ENCODE peak calls at places on chromosomes 11 and 22, in five cellular contexts. W, O, A, Y and N are unnamed samples.

GRCh38 chr11:34169664-34170063 is 64.2 kb downstream of the NAT10 start:
- DNase-seq in A (peak; percentile 67), Y (no peak), W (no peak), O (no peak), N (no peak)

GRCh38 chr11:112770017-112770416 is 191.2 kb upstream of the NCAM1 start:
- DNase-seq in A (no peak), Y (no peak), W (no peak), O (no peak), N (no peak)

GRCh38 chr22:37604875-37605274 is 3.8 kb upstream of the GGA1 start:
- DNase-seq in O (no peak), Y (no peak), A (no peak), W (no peak), N (no peak)

GRCh38 chr22:44735518-44736428 is 16.6 kb upstream of the ARHGAP8 start:
- DNase-seq in O (peak; percentile 41), Y (peak; percentile 92), A (peak; percentile 92), W (peak; percentile 88), N (peak; percentile 63)

GRCh38 chr11:62542750-62543567 is 3.6 kb downstream of the AHNAK start:
- DNase-seq in O (peak; percentile 70), A (peak; percentile 88), W (peak; percentile 74), Y (peak; percentile 83), N (peak; percentile 89)

GRCh38 chr11:100890779-100891178 is 203.7 kb downstream of the ARHGAP42 start:
- DNase-seq in O (peak; percentile 98), A (no peak), W (no peak), Y (no peak), N (no peak)

GRCh38 chr11:74311352-74311926 is at the start of gene P4HA3:
- DNase-seq in Y (peak; percentile 80), O (peak; percentile 28), A (peak; percentile 75), W (peak; percentile 34), N (peak; percentile 75)

GRCh38 chr22:41998361-41999261 is at the start of gene WBP2NL:
- DNase-seq in W (peak; percentile 83), O (peak; percentile 51), A (no peak), Y (peak; percentile 97), N (peak; percentile 90)

GRCh38 chr11:13448876-13449275 is 14.1 kb downstream of the BTBD10 start:
- DNase-seq in Y (no peak), O (peak; percentile 41), A (no peak), W (no peak), N (no peak)

GRCh38 chr11:47443028-47443700 is 5.8 kb downstream of the RAPSN start:
- DNase-seq in W (no peak), A (no peak), Y (no peak), O (no peak), N (no peak)

GRCh38 chr11:36569095-36569494 is 1.3 kb downstream of the RAG1 start:
- DNase-seq in Y (no peak), O (no peak), W (no peak), A (no peak), N (no peak)

GRCh38 chr11:66880484-66881211 is 23.8 kb downstream of the LRFN4 start:
- DNase-seq in A (peak; percentile 26), Y (no peak), O (peak; percentile 22), W (no peak), N (no peak)

GRCh38 chr22:17314472-17314871 is 54.8 kb upstream of the CECR2 start:
- DNase-seq in W (no peak), O (no peak), Y (no peak), A (no peak), N (no peak)

GRCh38 chr11:130904380-130904779 is 11.9 kb downstream of the SNX19 start:
- DNase-seq in A (no peak), Y (no peak), O (no peak), W (no peak), N (no peak)

GRCh38 chr11:113681711-113682410 is 24.2 kb downstream of the TMPRSS5 start:
- DNase-seq in Y (no peak), W (no peak), A (no peak), O (no peak), N (no peak)

GRCh38 chr11:17991799-17992433 is 20.9 kb downstream of the SERGEF start:
- DNase-seq in W (no peak), Y (peak; percentile 59), O (peak; percentile 70), A (peak; percentile 48), N (no peak)

GRCh38 chr11:121757480-121758125 is 304.8 kb upstream of the SORL1-AS1 start:
- DNase-seq in W (no peak), Y (no peak), O (no peak), A (no peak), N (no peak)

GRCh38 chr22:45612940-45613339 is 58.7 kb upstream of the ATXN10 start:
- DNase-seq in Y (no peak), A (peak; percentile 69), W (no peak), O (no peak), N (no peak)

GRCh38 chr11:110126936-110127335 is 33.7 kb downstream of the ZC3H12C start:
- DNase-seq in A (no peak), Y (no peak), W (no peak), O (no peak), N (no peak)

GRCh38 chr11:70769521-70769920 is 371.2 kb downstream of the CTTN start:
- DNase-seq in A (no peak), O (no peak), Y (no peak), W (no peak), N (no peak)

GRCh38 chr11:70768346-70769095 is 370.2 kb downstream of the CTTN start:
- DNase-seq in W (no peak), A (no peak), Y (no peak), O (no peak), N (no peak)

GRCh38 chr11:70769106-70769505 is 370.8 kb downstream of the CTTN start:
- DNase-seq in Y (no peak), W (no peak), O (no peak), A (no peak), N (no peak)

GRCh38 chr11:70772950-70773349 is 374.6 kb downstream of the CTTN start:
- DNase-seq in Y (no peak), O (no peak), W (no peak), A (no peak), N (no peak)

DNA sequence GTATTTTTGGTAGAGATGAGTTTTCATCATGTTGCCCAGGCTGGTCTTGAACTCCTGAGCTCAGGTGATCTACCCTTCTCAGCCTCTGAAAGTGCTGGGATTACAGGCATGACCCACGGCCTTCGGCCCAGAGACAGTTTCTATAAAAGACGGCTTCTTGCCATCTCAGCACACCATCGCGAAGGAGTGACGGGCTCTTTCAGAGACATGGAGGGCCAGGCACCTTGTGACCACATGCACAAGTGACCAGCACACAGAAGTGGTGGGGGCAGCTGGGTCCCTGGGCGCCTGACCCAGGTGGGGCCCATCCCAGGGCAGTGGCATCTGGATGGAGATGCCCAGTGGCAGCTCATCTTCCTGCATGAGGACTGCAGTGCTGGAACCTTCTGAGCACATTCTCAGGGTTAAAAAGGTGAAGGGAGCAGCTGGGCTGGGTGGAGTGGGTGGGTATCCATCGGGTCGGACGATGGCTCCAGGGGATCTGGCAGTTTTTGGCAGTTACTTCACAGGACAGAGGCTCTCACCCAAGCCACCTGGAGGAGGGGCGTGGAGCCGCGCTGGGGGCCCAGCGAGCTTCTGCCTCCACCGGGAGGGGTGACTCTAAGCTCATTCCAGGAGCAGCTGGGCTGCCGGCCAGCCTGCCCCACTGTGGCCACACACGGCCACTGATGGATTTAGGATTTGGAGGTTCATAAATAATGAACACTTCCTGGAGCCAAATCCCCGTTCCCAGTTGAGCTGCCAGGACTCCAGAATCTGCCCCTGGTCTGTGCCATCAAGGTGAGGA is 373.0 kb downstream of the CTTN start:
- DNase-seq in Y (no peak), A (no peak), O (no peak), W (no peak), N (no peak)
- TF ChIP-seq CTCF in Y (no peak), A (no peak), O (no peak), W (no peak), N (no peak)

GRCh38 chr22:48340191-48340590 is 1487.5 kb downstream of the BRD1 start:
- DNase-seq in Y (no peak), W (no peak), O (no peak), A (no peak), N (no peak)

GRCh38 chr22:48336339-48337060 is 1491.2 kb downstream of the BRD1 start:
- DNase-seq in W (no peak), O (no peak), Y (no peak), A (no peak), N (no peak)

GRCh38 chr22:48337957-48338792 is 1489.5 kb downstream of the BRD1 start:
- DNase-seq in W (no peak), Y (no peak), A (no peak), O (no peak), N (no peak)

GRCh38 chr22:48340727-48341709 is 1486.7 kb downstream of the BRD1 start:
- DNase-seq in W (no peak), Y (no peak), A (no peak), O (no peak), N (no peak)

GRCh38 chr22:48338793-48339705 is 1488.6 kb downstream of the BRD1 start:
- DNase-seq in A (no peak), O (no peak), W (no peak), Y (no peak), N (no peak)
- TF ChIP-seq CTCF in A (no peak), O (no peak), W (no peak), Y (no peak), N (no peak)

DNA sequence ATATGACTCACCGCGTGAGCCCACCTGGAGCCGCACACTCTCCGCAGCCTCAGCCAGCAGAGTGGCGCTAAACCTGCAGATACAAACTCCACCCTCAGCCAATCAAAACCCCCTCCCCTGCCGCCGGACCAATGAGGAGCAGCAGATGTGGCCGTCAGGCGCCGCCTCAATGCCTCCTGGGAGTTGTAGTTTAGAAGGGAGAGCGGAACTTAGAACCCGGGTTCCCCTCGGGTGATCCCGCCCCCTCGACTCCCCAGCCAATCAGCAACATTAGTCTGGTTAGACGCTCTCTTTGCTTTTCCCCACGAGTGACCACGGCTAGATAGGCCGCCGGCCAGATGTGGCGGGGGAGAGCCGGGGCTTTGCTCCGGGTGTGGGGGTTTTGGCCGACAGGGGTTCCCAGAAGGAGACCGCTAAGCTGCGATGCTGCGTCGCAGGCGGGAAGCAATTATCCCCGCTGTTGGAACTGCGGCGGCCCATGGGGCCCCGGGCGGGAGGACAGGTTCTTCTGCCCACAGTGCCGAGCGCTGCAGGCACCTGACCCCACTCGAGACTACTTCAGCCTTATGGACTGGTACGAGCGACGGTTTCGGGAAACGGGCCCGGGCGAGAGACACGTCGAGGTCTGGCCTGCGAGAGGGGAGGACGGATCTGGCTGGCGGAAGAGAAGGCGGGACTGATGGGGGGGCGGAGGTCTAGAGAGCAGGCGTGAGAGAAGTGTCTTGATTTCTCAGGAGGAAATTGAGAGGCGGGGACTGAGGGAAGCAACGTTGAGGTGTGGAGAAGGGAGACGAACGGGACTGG is at the start of the genes CHEK2 and HSCB:
- DNase-seq in W (peak; percentile 85), Y (peak; percentile 93), A (peak; percentile 96), O (peak; percentile 99), N (peak; percentile 97)
- TF ChIP-seq CTCF in W (no peak), Y (no peak), A (no peak), O (no peak), N (no peak)

DNA sequence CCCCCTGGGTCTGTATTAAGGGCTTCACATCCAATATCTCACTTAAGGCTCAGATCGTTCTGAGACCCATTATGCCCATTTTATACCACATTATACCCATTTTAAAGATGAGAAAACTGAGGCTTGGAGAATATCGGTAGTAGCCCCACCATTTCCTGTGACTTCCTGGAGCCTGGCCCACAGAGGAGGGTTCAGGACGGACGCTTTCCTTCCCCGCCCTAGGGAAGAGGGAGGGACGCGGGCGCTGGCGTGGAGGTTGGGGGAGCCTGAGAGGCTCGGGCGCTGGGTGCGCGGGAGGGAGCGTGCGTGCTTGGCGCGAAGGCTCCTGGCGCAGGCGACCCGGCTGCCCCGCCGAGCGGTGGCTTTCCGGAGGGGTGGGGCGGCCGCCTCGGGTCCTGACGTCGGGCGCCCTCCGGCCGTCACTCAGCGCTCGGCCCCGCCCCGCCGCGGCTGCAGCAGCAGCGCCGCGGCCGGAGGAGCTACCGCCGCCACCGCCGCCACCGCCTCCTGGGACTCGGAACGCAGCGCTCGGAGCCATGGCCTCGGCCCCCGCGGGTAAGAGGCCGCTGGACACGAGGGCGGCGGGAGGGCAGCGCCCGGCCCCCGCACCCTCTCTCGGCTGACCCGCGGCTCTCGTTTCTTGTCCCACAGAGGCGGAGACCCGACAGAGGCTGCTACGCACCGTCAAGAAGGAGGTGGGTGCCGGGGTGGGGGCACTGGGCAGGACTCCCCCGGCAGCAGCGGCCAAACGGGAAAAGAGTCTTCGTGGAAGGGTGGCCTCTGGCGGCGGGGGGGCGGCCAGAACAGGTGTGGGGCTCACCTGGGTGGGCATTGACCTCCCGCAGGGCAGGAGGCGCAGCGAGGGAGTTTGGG is at the start of gene SGSM1:
- DNase-seq in Y (peak; percentile 95), W (peak; percentile 73), O (peak; percentile 27), A (peak; percentile 90), N (no peak)
- TF ChIP-seq CTCF in Y (no peak), W (no peak), O (no peak), A (no peak), N (no peak)